ENCODE peak calls at places on chromosomes 1 and 21, in six cellular contexts. A is uterus, D is cardiac muscle cell, M is GM23248, B is mucosa of descending colon, Z is lower lobe of right lung. L is an unnamed sample. For H3K4me1, the result is how much of the 10 kb centered on the place peaks cover.

GRCh38 chr1:193807208-193807607 is 620.8 kb upstream of the B3GALT2 start:
- DNase-seq in A (no peak), D (no peak), M (no peak), B (no peak), Z (no peak), L (no peak)

GRCh38 chr1:202317941-202318925 is 23.5 kb downstream of the UBE2T start:
- DNase-seq in A (no peak), D (no peak), M (no peak), B (no peak), Z (no peak), L (no peak)

GRCh38 chr1:231021540-231022031 is 18.5 kb downstream of the FAM89A start:
- DNase-seq in A (no peak), D (no peak), M (no peak), B (no peak), Z (no peak), L (no peak)

GRCh38 chr1:71658295-71658694 is 577.5 kb upstream of the ZRANB2 start:
- DNase-seq in A (peak), D (peak), M (peak), B (peak), Z (no peak), L (no peak)

GRCh38 chr1:111920221-111921024 is 69.0 kb downstream of the KCND3 start:
- DNase-seq in A (no peak), D (peak), M (peak), B (no peak), Z (no peak), L (no peak)

GRCh38 chr1:26156285-26157038 is 2.4 kb upstream of the FAM110D start:
- DNase-seq in A (peak), D (no peak), M (no peak), B (no peak), Z (no peak), L (no peak)

GRCh38 chr1:64082459-64082858 is 121.0 kb upstream of the UBE2U start:
- DNase-seq in A (no peak), D (peak), M (peak), B (no peak), Z (no peak), L (no peak)

GRCh38 chr1:199221371-199222150 is 582.7 kb downstream of the PTPRC start:
- DNase-seq in A (no peak), D (no peak), M (no peak), B (no peak), Z (no peak), L (no peak)

GRCh38 chr1:20729990-20730689 is 2.4 kb downstream of the SH2D5 start:
- DNase-seq in A (no peak), D (no peak), M (no peak), B (no peak), Z (no peak), L (no peak)

GRCh38 chr1:192810253-192810880 is 1.5 kb downstream of the RGS2 start:
- DNase-seq in A (no peak), D (peak), M (no peak), B (peak), Z (no peak), L (no peak)

GRCh38 chr1:30268923-30269666 is 454.3 kb downstream of the MATN1 start:
- DNase-seq in A (no peak), D (no peak), M (no peak), B (no peak), Z (no peak), L (no peak)

GRCh38 chr1:181170194-181170593 is 81.7 kb downstream of the IER5 start:
- DNase-seq in A (no peak), D (no peak), M (no peak), B (no peak), Z (no peak), L (no peak)

GRCh38 chr1:168135982-168136708 is 585 bp downstream of the GPR161 start:
- DNase-seq in A (peak), D (peak), M (peak), B (peak), Z (peak), L (peak)

GRCh38 chr1:7922301-7922700 is 18.3 kb downstream of the TNFRSF9 start:
- DNase-seq in A (no peak), D (peak), M (peak), B (no peak), Z (no peak), L (no peak)

GRCh38 chr1:245378352-245379144 is 223.8 kb downstream of the KIF26B start:
- DNase-seq in A (no peak), D (no peak), M (no peak), B (no peak), Z (no peak), L (no peak)
- H3K4me1 ChIP-seq in A (under half), D (under half), M (under half), B (under half), Z (under half), L (under half)

DNA sequence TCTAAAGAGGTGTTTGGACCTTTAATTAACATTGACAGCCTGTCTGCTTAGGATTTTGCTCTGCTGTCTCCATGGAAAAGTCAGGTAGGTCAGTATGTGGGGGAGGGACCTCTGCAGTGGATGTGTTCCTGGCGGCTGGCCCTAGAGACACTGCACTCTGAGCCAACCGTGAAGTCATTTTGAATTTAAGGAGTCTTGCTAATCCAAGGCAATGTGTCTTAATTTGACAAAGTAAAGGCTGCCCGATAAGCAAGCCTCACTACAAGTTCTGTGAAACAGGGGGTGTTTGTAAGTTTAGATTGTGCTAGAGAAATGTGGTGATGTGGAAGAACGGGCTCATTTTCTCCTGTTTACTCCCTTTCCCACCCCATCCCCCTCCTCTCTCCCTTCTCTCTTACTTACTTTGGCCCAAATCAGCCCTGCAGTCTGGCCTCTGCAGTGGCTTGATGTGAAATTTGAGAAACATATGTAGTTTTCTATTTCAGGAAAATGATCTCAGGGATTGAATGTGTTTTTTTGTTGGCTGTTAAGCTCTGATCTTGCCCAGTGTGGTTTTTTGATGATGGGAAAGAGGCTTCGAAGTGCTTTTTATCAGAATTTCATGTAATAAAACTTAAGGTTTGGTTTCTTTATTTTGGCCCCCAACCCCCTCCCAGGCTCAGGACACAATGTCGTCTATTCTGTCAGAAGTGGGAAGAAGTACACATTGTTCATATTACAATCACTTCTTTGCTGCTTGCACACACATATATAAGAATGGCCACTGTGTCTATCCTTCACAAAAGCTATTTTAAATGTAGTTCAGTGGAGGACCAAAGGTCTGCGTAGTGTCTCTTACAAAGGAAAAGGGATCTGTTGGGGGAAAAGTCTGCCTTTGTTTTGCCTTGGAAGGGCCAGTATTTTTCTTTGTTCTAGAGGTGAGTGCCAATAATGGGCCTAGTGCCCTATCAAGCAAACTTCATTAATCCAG is 96.6 kb downstream of the FGGY start:
- DNase-seq in A (peak), D (peak), M (peak), B (peak), Z (no peak), L (peak)
- H3K4me3 ChIP-seq in A (no peak), D (no peak), M (no peak), B (no peak), Z (no peak), L (no peak)

GRCh38 chr1:244657421-244657820 is 4.5 kb downstream of the DESI2 start:
- DNase-seq in A (no peak), D (no peak), M (no peak), B (no peak), Z (no peak), L (no peak)
- H3K4me1 ChIP-seq in A (under half), D (under half), M (under half), B (under half), Z (half or more), L (under half)

DNA sequence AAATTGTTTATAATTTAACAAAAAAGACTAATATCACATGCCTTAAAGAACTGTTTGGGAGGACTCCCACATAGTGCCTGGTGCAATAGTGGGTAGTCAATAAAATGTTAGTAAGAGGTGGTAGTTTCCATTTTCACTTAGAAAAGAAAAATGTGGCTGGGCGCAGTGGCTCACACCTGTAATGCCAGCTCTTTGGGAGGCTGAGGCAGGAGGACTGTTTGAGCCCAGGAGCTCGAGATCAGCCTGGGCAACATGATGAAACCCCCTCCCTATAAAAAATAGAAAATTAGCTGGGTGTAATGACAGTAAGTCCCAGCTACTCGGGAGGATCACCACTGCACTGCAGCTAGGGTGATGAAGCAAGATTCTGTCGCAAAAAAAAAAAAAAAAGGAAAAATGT is 24.5 kb downstream of the C21orf91 start:
- DNase-seq in A (no peak), D (no peak), M (no peak), B (no peak), Z (no peak), L (no peak)
- H3K4me3 ChIP-seq in A (no peak), D (no peak), M (no peak), B (no peak), Z (peak), L (no peak)

DNA sequence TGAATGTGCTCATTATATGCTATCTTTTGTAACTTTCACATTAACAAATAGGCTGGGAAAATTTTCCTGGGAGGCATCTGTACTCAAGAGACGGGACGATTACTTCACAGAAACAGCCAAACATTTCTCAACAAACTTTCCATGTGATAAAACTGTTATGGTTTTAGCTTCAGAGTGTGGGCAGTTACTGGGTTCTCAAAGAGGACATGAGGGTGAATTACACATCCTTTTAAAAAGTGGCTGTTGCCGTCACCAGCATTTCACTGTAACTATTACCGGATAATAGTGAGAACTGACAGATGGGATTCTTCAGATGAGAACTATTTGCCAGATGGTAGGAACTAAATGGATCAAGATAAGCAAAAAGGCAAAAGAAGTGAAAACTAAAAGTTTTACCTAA is 109.1 kb downstream of the APP start:
- DNase-seq in A (no peak), D (peak), M (peak), B (no peak), Z (no peak), L (no peak)
- H3K4me1 ChIP-seq in A (under half), D (under half), M (under half), B (under half), Z (under half), L (under half)

DNA sequence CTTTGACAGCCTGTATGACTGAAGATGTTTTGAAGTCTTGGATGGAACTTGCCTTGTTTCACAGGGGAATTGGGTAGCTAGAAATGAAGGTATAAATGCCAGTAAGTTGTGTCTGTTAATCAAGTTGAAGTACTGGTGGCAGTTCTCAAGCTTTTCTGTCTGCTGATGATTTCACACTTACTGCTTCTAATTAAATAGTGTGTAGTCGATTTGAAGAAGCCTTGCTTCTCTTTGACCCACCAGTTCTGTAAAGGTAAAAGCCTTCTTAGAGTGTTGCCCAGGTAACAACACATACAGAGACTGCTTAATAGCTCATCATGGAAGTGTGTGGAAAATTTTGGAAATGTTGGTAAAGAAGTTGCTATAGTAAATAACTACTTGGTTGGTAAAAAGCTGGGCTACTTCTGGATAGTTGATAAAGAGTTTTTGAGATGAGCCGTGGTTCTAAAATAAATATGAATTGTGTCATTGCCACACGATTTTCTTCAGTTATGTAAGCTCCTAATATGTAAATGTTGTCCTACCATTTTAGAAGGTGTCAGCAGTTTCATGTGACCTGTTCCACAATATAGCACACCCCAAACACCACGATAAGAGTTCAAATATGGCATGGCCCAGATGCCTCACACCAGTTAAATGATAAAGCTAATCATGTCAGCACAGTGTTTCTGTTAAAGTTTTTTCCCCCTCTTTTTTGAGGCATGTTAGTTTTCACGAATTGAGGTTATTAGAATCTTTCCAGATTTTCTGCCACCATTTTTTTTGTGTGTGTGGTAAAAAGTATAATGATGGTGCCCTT is 7.4 kb downstream of the RABGAP1L start:
- DNase-seq in A (no peak), D (no peak), M (no peak), B (no peak), Z (no peak), L (no peak)
- H3K4me3 ChIP-seq in A (no peak), D (no peak), M (no peak), B (no peak), Z (no peak), L (no peak)

DNA sequence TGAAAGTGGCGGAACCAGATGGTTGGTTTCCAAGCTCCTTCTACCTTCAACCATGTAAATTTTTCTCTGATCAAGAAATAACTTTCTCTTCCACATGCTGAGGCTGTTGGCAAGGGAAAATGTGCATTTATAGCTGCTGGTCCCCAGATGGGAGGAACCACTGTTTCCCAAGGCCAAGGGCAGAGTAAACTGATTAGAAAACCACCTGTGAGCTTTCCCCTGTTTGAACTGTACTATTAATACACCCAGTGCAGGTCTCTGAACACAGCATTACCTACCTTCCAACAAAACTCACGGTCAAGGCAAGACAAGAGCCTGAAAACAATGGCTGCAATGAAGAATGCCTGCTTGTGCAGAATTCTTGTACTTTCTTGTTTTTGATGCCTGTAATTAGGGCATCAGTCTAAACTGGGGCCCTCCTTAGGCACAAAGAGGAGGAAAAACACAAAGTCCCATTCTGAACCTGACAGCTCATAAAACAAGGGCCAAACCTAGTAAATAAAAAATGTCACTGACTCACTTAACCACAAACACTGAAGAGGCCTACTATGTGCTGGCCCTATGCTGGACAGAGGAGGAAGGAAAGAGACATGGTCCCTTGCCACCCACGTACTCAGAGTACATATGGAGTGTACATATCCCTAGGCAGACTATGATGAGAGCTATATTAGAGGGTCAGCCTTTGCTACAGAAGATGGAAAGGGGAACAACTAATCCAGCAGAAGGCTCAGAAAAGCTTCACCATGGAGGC is 2.6 kb downstream of the MKNK1 start:
- DNase-seq in A (no peak), D (no peak), M (no peak), B (no peak), Z (no peak), L (no peak)
- H3K4me1 ChIP-seq in A (under half), D (under half), M (under half), B (under half), Z (half or more), L (under half)

DNA sequence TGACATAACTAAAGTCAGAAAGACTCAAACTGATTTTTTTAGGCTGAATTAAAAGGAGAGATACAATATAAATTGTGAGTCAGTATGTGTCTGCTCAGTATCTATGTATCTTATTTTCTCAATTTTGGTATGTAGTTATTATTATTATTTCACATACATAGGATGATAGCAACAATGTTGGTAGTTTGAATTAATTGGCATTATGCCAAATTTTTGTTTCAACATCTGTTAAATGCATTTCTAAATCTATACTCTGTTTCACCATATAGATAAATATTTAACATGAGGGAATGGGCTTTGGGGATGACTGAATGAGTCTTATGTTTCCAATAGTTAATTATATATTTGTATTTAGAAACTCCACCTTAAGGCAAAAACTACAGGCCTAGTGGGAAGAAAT is 12.6 kb upstream of the HMCN1 start:
- DNase-seq in A (no peak), D (no peak), M (peak), B (no peak), Z (no peak), L (no peak)
- H3K4me3 ChIP-seq in A (no peak), D (no peak), M (no peak), B (no peak), Z (no peak), L (no peak)